ENCODE peak calls at places on chromosomes 7 and 10, in nine cellular contexts. I is naive thymus-derived CD4-positive, alpha-beta T cell; V is fibroblast of lung; J is prostate gland; N is spleen; S is mammary epithelial cell; Q is stomach; G is left ventricle myocardium inferior; H is PC-9. B is an unnamed sample.
A peak's percentile ranks its signal among the peaks of the same experiment; 100 is the strongest.

GRCh38 chr7:141702047-141702567 is at the start of gene DENND11:
- DNase-seq in I (peak; percentile 52), V (peak; percentile 18), J (peak; percentile 26), N (peak; percentile 89), S (peak; percentile 41), Q (peak; percentile 63), G (peak; percentile 56), H (peak; percentile 58), B (peak; percentile 26)

GRCh38 chr10:124522903-124523260 is 61.3 kb downstream of the LHPP start:
- DNase-seq in I (no peak), V (peak; percentile 27), J (no peak), N (peak; percentile 68), S (no peak), Q (peak; percentile 36), G (no peak), H (no peak), B (no peak)

GRCh38 chr10:118447478-118447877 is 105.4 kb upstream of the FAM204A start:
- DNase-seq in I (no peak), V (peak; percentile 4), J (peak; percentile 19), N (no peak), S (peak; percentile 29), Q (no peak), G (peak; percentile 42), H (peak; percentile 3), B (no peak)

GRCh38 chr10:132511092-132511491 is 26.5 kb upstream of the INPP5A start:
- DNase-seq in I (no peak), V (no peak), J (no peak), N (peak; percentile 22), S (no peak), Q (no peak), G (peak; percentile 9), H (no peak), B (peak; percentile 2)

GRCh38 chr10:125448596-125448995 is 234.4 kb downstream of the TEX36 start:
- DNase-seq in I (no peak), V (peak; percentile 5), J (no peak), N (no peak), S (peak; percentile 5), Q (no peak), G (no peak), H (no peak), B (no peak)

GRCh38 chr7:30904566-30904965 is 7.1 kb upstream of the AQP1 start:
- DNase-seq in I (no peak), V (no peak), J (no peak), N (no peak), S (no peak), Q (no peak), G (no peak), H (peak; percentile 26), B (no peak)

GRCh38 chr7:135486258-135486657 is 23.6 kb downstream of the CNOT4 start:
- DNase-seq in I (no peak), V (peak; percentile 6), J (no peak), N (no peak), S (no peak), Q (no peak), G (no peak), H (no peak), B (no peak)

GRCh38 chr7:88034083-88034695 is 100.1 kb downstream of the ADAM22 start:
- DNase-seq in I (no peak), V (no peak), J (no peak), N (no peak), S (no peak), Q (no peak), G (no peak), H (no peak), B (no peak)

DNA sequence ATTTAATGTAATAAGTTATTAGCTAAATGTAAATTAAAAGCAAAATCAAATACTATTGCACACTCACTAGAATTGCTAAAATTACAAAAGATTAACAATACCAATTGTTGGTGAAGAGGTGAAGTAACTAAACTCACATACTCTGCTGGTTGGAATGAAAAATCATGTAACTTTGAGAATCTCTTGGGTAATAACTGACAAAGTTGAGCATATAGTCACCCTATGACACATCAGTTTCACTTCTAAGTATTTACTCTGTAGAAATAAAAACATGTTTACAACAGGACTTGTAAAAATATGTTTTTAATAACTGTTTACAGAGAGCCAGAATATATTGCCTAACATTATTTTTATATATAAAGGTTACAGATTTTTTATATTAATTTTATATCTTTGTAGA is 33.6 kb downstream of the CNTNAP2 start:
- DNase-seq in I (no peak), V (peak; percentile 17), J (no peak), N (no peak), S (no peak), Q (no peak), G (no peak), H (no peak), B (no peak)
- H3K4me1 ChIP-seq in I (no peaks in the 10 kb centered on the region), V (no peaks in the 10 kb centered on the region), J (no peaks in the 10 kb centered on the region), N (no peaks in the 10 kb centered on the region), S (no peaks in the 10 kb centered on the region), Q (no peaks in the 10 kb centered on the region), G (no peaks in the 10 kb centered on the region), H (no peaks in the 10 kb centered on the region), B (no peaks in the 10 kb centered on the region)

GRCh38 chr7:99824091-99824490 is 3.7 kb upstream of the CYP3A43 start:
- DNase-seq in I (no peak), V (no peak), J (no peak), N (no peak), S (no peak), Q (no peak), G (no peak), H (no peak), B (no peak)

GRCh38 chr7:99827040-99827778 is 604 bp upstream of the CYP3A43 start:
- DNase-seq in I (no peak), V (no peak), J (peak; percentile 89), N (no peak), S (peak; percentile 17), Q (peak; percentile 48), G (no peak), H (no peak), B (no peak)

GRCh38 chr7:99825451-99825850 is 2.4 kb upstream of the CYP3A43 start:
- DNase-seq in I (no peak), V (no peak), J (no peak), N (no peak), S (no peak), Q (no peak), G (no peak), H (no peak), B (no peak)

GRCh38 chr7:99822731-99823718 is 4.8 kb upstream of the CYP3A43 start:
- DNase-seq in I (no peak), V (no peak), J (no peak), N (no peak), S (no peak), Q (peak; percentile 62), G (no peak), H (no peak), B (peak; percentile 9)

DNA sequence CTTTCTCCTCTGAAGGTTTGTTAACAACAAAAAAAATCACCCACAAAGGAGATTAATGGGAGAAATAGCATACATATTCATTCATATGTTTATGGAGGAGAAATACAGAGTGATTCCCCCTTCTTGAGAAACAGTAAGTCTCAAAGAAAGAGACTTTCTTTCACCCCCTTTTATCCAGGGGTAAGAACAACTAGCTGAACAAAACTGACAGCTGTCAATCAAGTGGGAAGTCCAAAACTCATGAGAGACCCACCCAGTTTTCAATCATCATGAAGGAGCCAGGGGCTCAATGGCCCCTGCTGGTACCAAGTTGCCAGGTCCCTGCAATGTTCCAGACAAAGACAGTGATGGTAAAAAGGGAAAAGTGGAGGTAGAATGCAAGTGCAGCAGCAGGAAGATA is 1.9 kb upstream of the CYP3A43 start:
- DNase-seq in I (no peak), V (no peak), J (no peak), N (no peak), S (no peak), Q (no peak), G (no peak), H (no peak), B (no peak)
- H3K4me1 ChIP-seq in I (no peaks in the 10 kb centered on the region), V (no peaks in the 10 kb centered on the region), J (peaks cover 6% of the 10 kb centered on the region), N (no peaks in the 10 kb centered on the region), S (peaks cover 5% of the 10 kb centered on the region), Q (peaks cover 8% of the 10 kb centered on the region), G (no peaks in the 10 kb centered on the region), H (peaks cover 16% of the 10 kb centered on the region), B (no peaks in the 10 kb centered on the region)

GRCh38 chr10:45404087-45404769 is 30.2 kb downstream of the ALOX5 start:
- DNase-seq in I (no peak), V (no peak), J (no peak), N (peak; percentile 81), S (no peak), Q (no peak), G (no peak), H (no peak), B (no peak)

GRCh38 chr10:45398595-45398994 is 24.6 kb downstream of the ALOX5 start:
- DNase-seq in I (no peak), V (no peak), J (no peak), N (no peak), S (no peak), Q (no peak), G (no peak), H (no peak), B (no peak)

GRCh38 chr10:45403151-45403550 is 29.1 kb downstream of the ALOX5 start:
- DNase-seq in I (no peak), V (no peak), J (no peak), N (no peak), S (no peak), Q (no peak), G (no peak), H (no peak), B (no peak)

GRCh38 chr10:45395554-45395953 is 21.5 kb downstream of the ALOX5 start:
- DNase-seq in I (no peak), V (no peak), J (no peak), N (peak; percentile 69), S (no peak), Q (no peak), G (no peak), H (no peak), B (no peak)

DNA sequence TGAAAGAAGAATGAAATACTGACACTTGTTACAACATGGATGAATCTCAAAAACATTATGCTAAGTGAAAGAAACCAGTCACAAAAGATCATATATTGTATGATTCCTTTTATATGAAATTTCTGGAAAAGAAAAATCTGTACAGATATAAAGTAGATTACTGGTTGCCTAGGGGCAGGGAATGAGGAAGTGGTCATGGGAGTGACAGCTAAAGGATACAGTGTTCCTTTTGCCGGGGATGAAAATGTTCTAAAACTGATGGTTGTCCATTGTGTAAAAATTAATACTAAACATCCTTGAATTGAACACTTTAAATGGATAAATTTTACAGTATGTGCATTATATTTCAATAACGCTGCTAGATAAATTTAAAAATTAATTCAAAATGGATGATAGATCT is 25.1 kb downstream of the ALOX5 start:
- DNase-seq in I (no peak), V (no peak), J (no peak), N (no peak), S (no peak), Q (no peak), G (no peak), H (no peak), B (no peak)
- H3K4me1 ChIP-seq in I (no peaks in the 10 kb centered on the region), V (no peaks in the 10 kb centered on the region), J (no peaks in the 10 kb centered on the region), N (peaks cover 19% of the 10 kb centered on the region), S (no peaks in the 10 kb centered on the region), Q (no peaks in the 10 kb centered on the region), G (no peaks in the 10 kb centered on the region), H (no peaks in the 10 kb centered on the region), B (no peaks in the 10 kb centered on the region)

DNA sequence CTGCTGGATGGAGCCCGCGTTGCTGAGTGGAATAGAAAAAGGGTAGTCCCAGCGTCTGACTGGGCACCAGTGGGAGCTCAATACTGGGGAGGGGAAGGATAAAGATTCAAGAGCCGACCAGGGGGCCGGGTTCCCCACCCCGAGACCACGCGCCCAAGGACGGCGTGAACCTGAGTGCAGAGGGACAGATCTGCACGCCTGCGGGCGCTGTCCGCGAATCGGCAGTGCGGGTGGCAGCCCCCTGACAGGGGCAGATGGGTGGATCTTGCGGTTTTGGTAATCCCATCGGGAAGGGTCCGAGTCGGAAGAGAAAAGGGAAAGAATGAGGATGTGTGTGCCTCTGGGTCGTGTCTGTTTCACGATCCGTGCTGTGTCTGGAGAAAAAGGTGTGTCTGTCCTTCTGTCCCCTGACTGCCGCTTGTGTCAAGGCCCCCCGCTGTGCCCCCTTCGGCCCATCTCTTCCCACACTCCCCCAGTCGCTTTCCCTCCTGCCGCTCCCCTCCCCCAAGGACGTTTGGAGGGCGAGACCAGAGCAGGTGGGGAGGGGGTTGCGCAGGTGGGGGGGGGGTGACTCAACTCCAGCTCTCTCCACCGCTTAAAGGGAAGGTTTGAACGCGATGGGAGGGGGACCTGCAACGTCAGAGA is 711 bp upstream of the VGF start:
- DNase-seq in I (no peak), V (no peak), J (no peak), N (peak; percentile 73), S (no peak), Q (no peak), G (no peak), H (no peak), B (no peak)
- H3K4me1 ChIP-seq in I (peaks cover 47% of the 10 kb centered on the region), V (peaks cover 20% of the 10 kb centered on the region), J (peaks cover 13% of the 10 kb centered on the region), N (peaks cover 61% of the 10 kb centered on the region), S (peaks cover 48% of the 10 kb centered on the region), Q (peaks cover 33% of the 10 kb centered on the region), G (peaks cover 50% of the 10 kb centered on the region), H (peaks cover 40% of the 10 kb centered on the region), B (peaks cover 20% of the 10 kb centered on the region)